ENCODE peak calls at places on chromosome 18, in four cellular contexts. Y, Q, R and K are unnamed samples.

GRCh38 chr18:23890589-23890988 is 124.0 kb upstream of the TTC39C start:
- DNase-seq in Y (no peak), Q (peak), R (no peak), K (peak)

GRCh38 chr18:75478996-75479870 is 51.7 kb upstream of the SMIM21 start:
- DNase-seq in Q (peak), Y (no peak), R (no peak), K (peak)

GRCh38 chr18:59570101-59570875 is 126.9 kb downstream of the CCBE1 start:
- DNase-seq in R (no peak), Y (no peak), Q (no peak), K (no peak)

GRCh38 chr18:65737346-65737745 is 13.5 kb upstream of the CDH7 start:
- DNase-seq in Q (no peak), R (no peak), Y (no peak), K (no peak)

GRCh38 chr18:78792736-78793135 is 186.9 kb upstream of the SALL3 start:
- DNase-seq in Y (no peak), Q (no peak), R (no peak), K (no peak)

GRCh38 chr18:11989966-11990380 is 8.7 kb downstream of the IMPA2 start:
- DNase-seq in Q (no peak), Y (no peak), R (no peak), K (no peak)

GRCh38 chr18:79392226-79392625 is 3.5 kb upstream of the NFATC1 start:
- DNase-seq in Q (no peak), R (no peak), Y (no peak), K (no peak)

GRCh38 chr18:12085786-12086185 is 7.9 kb upstream of the ANKRD62 start:
- DNase-seq in R (no peak), Q (no peak), Y (no peak), K (no peak)

GRCh38 chr18:30132959-30133358 is 909.6 kb downstream of the DSC3 start:
- DNase-seq in Q (no peak), R (no peak), Y (no peak), K (no peak)

GRCh38 chr18:78735131-78736014 is 244.2 kb upstream of the SALL3 start:
- DNase-seq in Q (no peak), R (no peak), Y (no peak), K (no peak)

GRCh38 chr18:35062408-35062807 is 21.2 kb downstream of the MAPRE2 start:
- DNase-seq in R (no peak), Y (no peak), Q (no peak), K (no peak)

GRCh38 chr18:45110577-45111506 is 430.2 kb downstream of the SETBP1 start:
- DNase-seq in Q (no peak), R (peak), Y (no peak), K (peak)

GRCh38 chr18:48053881-48054586 is 123.6 kb upstream of the SMAD2 start:
- DNase-seq in R (no peak), Y (no peak), Q (no peak), K (no peak)

GRCh38 chr18:48670751-48671560 is 132.1 kb downstream of the CTIF start:
- DNase-seq in Q (no peak), Y (no peak), R (no peak), K (no peak)

GRCh38 chr18:10453885-10454772 is at the start of gene APCDD1:
- DNase-seq in R (no peak), Y (no peak), Q (no peak), K (no peak)

GRCh38 chr18:37546651-37547050 is 18.9 kb downstream of the CELF4 start:
- DNase-seq in Q (no peak), R (no peak), Y (no peak), K (no peak)

GRCh38 chr18:76643199-76643598 is 148.2 kb upstream of the ZNF516 start:
- DNase-seq in R (no peak), Y (no peak), Q (no peak), K (no peak)

GRCh38 chr18:46771141-46771540 is 14.3 kb upstream of the ST8SIA5 start:
- DNase-seq in R (no peak), Q (no peak), Y (no peak), K (no peak)

GRCh38 chr18:13451208-13451530 is 232.6 kb downstream of the LDLRAD4 start:
- DNase-seq in Y (no peak), R (no peak), Q (no peak), K (no peak)

GRCh38 chr18:48751727-48752468 is 198.9 kb downstream of the SMAD7 start:
- DNase-seq in R (no peak), Q (no peak), Y (no peak), K (no peak)

GRCh38 chr18:45962461-45962860 is 4.7 kb downstream of the EPG5 start:
- DNase-seq in R (no peak), Y (no peak), Q (peak), K (peak)

GRCh38 chr18:55314031-55314430 is 274.0 kb downstream of the TCF4 start:
- DNase-seq in Y (no peak), R (no peak), Q (no peak), K (no peak)

GRCh38 chr18:79916546-79917350 is 34.7 kb downstream of the SLC66A2 start:
- DNase-seq in Q (no peak), Y (no peak), R (peak), K (no peak)

GRCh38 chr18:45637546-45638327 is 22.5 kb downstream of the SLC14A2 start:
- DNase-seq in R (no peak), Y (no peak), Q (no peak), K (no peak)

GRCh38 chr18:53789376-53790247 is 434.9 kb downstream of the MBD2 start:
- DNase-seq in R (no peak), Y (no peak), Q (no peak), K (no peak)

GRCh38 chr18:48986851-48987761 is 36.3 kb upstream of the SMAD7 start:
- DNase-seq in Q (no peak), R (no peak), Y (no peak), K (no peak)

GRCh38 chr18:48921305-48922202 is 29.2 kb downstream of the SMAD7 start:
- DNase-seq in Y (no peak), R (no peak), Q (no peak), K (no peak)

GRCh38 chr18:37552296-37552695 is 13.3 kb downstream of the CELF4 start:
- DNase-seq in R (no peak), Q (no peak), Y (no peak), K (no peak)

GRCh38 chr18:60413944-60414547 is 41.5 kb upstream of the MC4R start:
- DNase-seq in Y (no peak), R (no peak), Q (peak), K (no peak)

GRCh38 chr18:32138332-32138731 is 46.7 kb downstream of the RNF138 start:
- DNase-seq in Q (no peak), R (no peak), Y (no peak), K (no peak)

GRCh38 chr18:53266850-53267249 is 926.9 kb downstream of the DCC start:
- DNase-seq in R (no peak), Q (no peak), Y (no peak), K (no peak)

GRCh38 chr18:11561293-11561692 is 48.1 kb upstream of the SLC35G4 start:
- DNase-seq in Q (no peak), Y (no peak), R (no peak), K (no peak)

GRCh38 chr18:23038712-23039111 is 96.6 kb upstream of the CABLES1 start:
- DNase-seq in Y (no peak), R (no peak), Q (peak), K (no peak)

GRCh38 chr18:69725009-69725408 is 222.7 kb downstream of the CD226 start:
- DNase-seq in Q (no peak), Y (no peak), R (no peak), K (no peak)